ENCODE peak calls at places on chromosome 3, in six cellular contexts. X is activated effector memory CD4-positive, alpha-beta T cell treated with Interleukin-2 at 50 U/mL for 16 hours; O is T-cell; T is amniotic epithelial cell; N is ACHN; L is left colon. E is an unnamed sample.
A peak's percentile ranks its signal among the peaks of the same experiment; 100 is the strongest.

GRCh38 chr3:63912768-63913588 is 795 bp upstream of the SCAANT1 start:
- DNase-seq in X (peak; percentile 32), O (peak; percentile 33), T (peak; percentile 45), N (peak; percentile 45), L (peak; percentile 72), E (no peak)

GRCh38 chr3:194396897-194397756 is 1.9 kb downstream of the GP5 start:
- DNase-seq in X (peak; percentile 29), O (peak; percentile 44), T (peak; percentile 27), N (no peak), L (no peak), E (peak; percentile 50)

GRCh38 chr3:174035317-174035886 is 637.9 kb downstream of the NLGN1 start:
- DNase-seq in X (no peak), O (no peak), T (peak; percentile 11), N (no peak), L (no peak), E (no peak)

GRCh38 chr3:150349314-150350097 is 58.6 kb upstream of the TSC22D2 start:
- DNase-seq in X (no peak), O (no peak), T (no peak), N (peak; percentile 20), L (no peak), E (no peak)

GRCh38 chr3:278300-279064 is 81.9 kb downstream of the CHL1 start:
- DNase-seq in X (no peak), O (no peak), T (no peak), N (no peak), L (peak; percentile 4), E (peak; percentile 53)

GRCh38 chr3:32177702-32178198 is 60.7 kb upstream of the CMTM8 start:
- DNase-seq in X (peak; percentile 14), O (peak; percentile 8), T (peak; percentile 74), N (peak; percentile 81), L (peak; percentile 59), E (no peak)

GRCh38 chr3:76107935-76108570 is 322.7 kb upstream of the ZNF717 start:
- DNase-seq in X (no peak), O (no peak), T (peak; percentile 52), N (peak; percentile 42), L (no peak), E (no peak)

GRCh38 chr3:10941972-10942371 is 50.6 kb upstream of the SLC6A1 start:
- DNase-seq in X (no peak), O (no peak), T (no peak), N (no peak), L (no peak), E (no peak)

GRCh38 chr3:135965506-135966348 is at the start of gene PPP2R3A:
- DNase-seq in X (peak; percentile 46), O (peak; percentile 62), T (peak; percentile 80), N (peak; percentile 76), L (peak; percentile 82), E (peak; percentile 81)

E was measured in GM06990.